ENCODE peak calls at places on chromosomes 13 and 19, in six cellular contexts. One of them, this sample, is unnamed.
A peak's percentile ranks its signal among the peaks of the same experiment; 100 is the strongest.

GRCh38 chr13:79448413-79448812 is 32.5 kb upstream of the NDFIP2 start:
- DNase-seq in IMR-90: peak; percentile 20
- DNase-seq in tibial nerve: no peak
- DNase-seq in brain microvascular endothelial cell: no peak
- DNase-seq in psoas muscle: no peak
- DNase-seq in esophagus squamous epithelium: no peak
- DNase-seq in this sample: no peak

GRCh38 chr19:32407004-32407992 is 1.7 kb downstream of the DPY19L3 start:
- DNase-seq in IMR-90: peak; percentile 37
- DNase-seq in esophagus squamous epithelium: no peak
- DNase-seq in tibial nerve: no peak
- DNase-seq in brain microvascular endothelial cell: peak; percentile 12
- DNase-seq in psoas muscle: peak; percentile 37
- DNase-seq in this sample: no peak

GRCh38 chr19:54190942-54191670 is at the start of gene TSEN34:
- DNase-seq in esophagus squamous epithelium: no peak
- DNase-seq in psoas muscle: peak; percentile 86
- DNase-seq in brain microvascular endothelial cell: peak; percentile 64
- DNase-seq in IMR-90: peak; percentile 75
- DNase-seq in tibial nerve: peak; percentile 76
- DNase-seq in this sample: peak; percentile 79

GRCh38 chr13:101978546-101979315 is 423.1 kb downstream of the FGF14 start:
- DNase-seq in IMR-90: no peak
- DNase-seq in psoas muscle: no peak
- DNase-seq in brain microvascular endothelial cell: no peak
- DNase-seq in tibial nerve: no peak
- DNase-seq in esophagus squamous epithelium: no peak
- DNase-seq in this sample: no peak

GRCh38 chr13:46761174-46761573 is 35.8 kb downstream of the ESD start:
- DNase-seq in esophagus squamous epithelium: no peak
- DNase-seq in psoas muscle: no peak
- DNase-seq in brain microvascular endothelial cell: no peak
- DNase-seq in tibial nerve: no peak
- DNase-seq in IMR-90: no peak
- DNase-seq in this sample: no peak

GRCh38 chr13:76527041-76527440 is 359.2 kb downstream of the KCTD12 start:
- DNase-seq in tibial nerve: no peak
- DNase-seq in brain microvascular endothelial cell: no peak
- DNase-seq in esophagus squamous epithelium: no peak
- DNase-seq in psoas muscle: no peak
- DNase-seq in IMR-90: peak; percentile 0
- DNase-seq in this sample: no peak

GRCh38 chr19:409515-410242 is 732 bp upstream of the C2CD4C start:
- DNase-seq in IMR-90: no peak
- DNase-seq in brain microvascular endothelial cell: no peak
- DNase-seq in psoas muscle: no peak
- DNase-seq in esophagus squamous epithelium: no peak
- DNase-seq in tibial nerve: peak; percentile 8
- DNase-seq in this sample: no peak

GRCh38 chr13:114194853-114195252 is 15.8 kb downstream of the CFAP97D2 start:
- DNase-seq in IMR-90: no peak
- DNase-seq in brain microvascular endothelial cell: no peak
- DNase-seq in tibial nerve: no peak
- DNase-seq in esophagus squamous epithelium: no peak
- DNase-seq in psoas muscle: no peak
- DNase-seq in this sample: no peak

GRCh38 chr19:10687518-10688288 is 13.5 kb upstream of the QTRT1 start:
- DNase-seq in tibial nerve: no peak
- DNase-seq in brain microvascular endothelial cell: no peak
- DNase-seq in esophagus squamous epithelium: no peak
- DNase-seq in IMR-90: no peak
- DNase-seq in psoas muscle: no peak
- DNase-seq in this sample: no peak

GRCh38 chr19:7650148-7650547 is 13.2 kb downstream of the STXBP2 start:
- DNase-seq in tibial nerve: no peak
- DNase-seq in IMR-90: no peak
- DNase-seq in brain microvascular endothelial cell: no peak
- DNase-seq in esophagus squamous epithelium: no peak
- DNase-seq in psoas muscle: no peak
- DNase-seq in this sample: no peak

GRCh38 chr13:39493966-39494365 is 109.0 kb downstream of the LHFPL6 start:
- DNase-seq in brain microvascular endothelial cell: no peak
- DNase-seq in tibial nerve: no peak
- DNase-seq in IMR-90: no peak
- DNase-seq in psoas muscle: no peak
- DNase-seq in esophagus squamous epithelium: no peak
- DNase-seq in this sample: no peak

GRCh38 chr13:82096256-82096655 is 1755.3 kb upstream of the SPRY2 start:
- DNase-seq in psoas muscle: no peak
- DNase-seq in brain microvascular endothelial cell: no peak
- DNase-seq in IMR-90: no peak
- DNase-seq in tibial nerve: no peak
- DNase-seq in esophagus squamous epithelium: no peak
- DNase-seq in this sample: no peak

GRCh38 chr19:7595466-7596133 is at the start of gene CAMSAP3:
- DNase-seq in esophagus squamous epithelium: no peak
- DNase-seq in tibial nerve: no peak
- DNase-seq in psoas muscle: no peak
- DNase-seq in brain microvascular endothelial cell: no peak
- DNase-seq in IMR-90: no peak
- DNase-seq in this sample: peak; percentile 62

GRCh38 chr13:105616313-105617075 is 919.0 kb downstream of the EFNB2 start:
- DNase-seq in esophagus squamous epithelium: no peak
- DNase-seq in brain microvascular endothelial cell: no peak
- DNase-seq in IMR-90: peak; percentile 5
- DNase-seq in tibial nerve: no peak
- DNase-seq in psoas muscle: no peak
- DNase-seq in this sample: no peak

GRCh38 chr13:77810430-77810829 is 108.2 kb downstream of the EDNRB start:
- DNase-seq in IMR-90: peak; percentile 34
- DNase-seq in esophagus squamous epithelium: no peak
- DNase-seq in psoas muscle: no peak
- DNase-seq in brain microvascular endothelial cell: no peak
- DNase-seq in tibial nerve: no peak
- DNase-seq in this sample: no peak

GRCh38 chr13:43473437-43473836 is 313.3 kb downstream of the ENOX1 start:
- DNase-seq in brain microvascular endothelial cell: no peak
- DNase-seq in IMR-90: no peak
- DNase-seq in tibial nerve: no peak
- DNase-seq in psoas muscle: no peak
- DNase-seq in esophagus squamous epithelium: no peak
- DNase-seq in this sample: no peak

GRCh38 chr19:29634731-29635130 is 28.6 kb downstream of the POP4 start:
- DNase-seq in IMR-90: no peak
- DNase-seq in tibial nerve: no peak
- DNase-seq in esophagus squamous epithelium: no peak
- DNase-seq in brain microvascular endothelial cell: no peak
- DNase-seq in psoas muscle: no peak
- DNase-seq in this sample: no peak

GRCh38 chr13:27592865-27593264 is 27.5 kb downstream of the LNX2 start:
- DNase-seq in brain microvascular endothelial cell: no peak
- DNase-seq in psoas muscle: no peak
- DNase-seq in tibial nerve: no peak
- DNase-seq in esophagus squamous epithelium: no peak
- DNase-seq in IMR-90: no peak
- DNase-seq in this sample: no peak

GRCh38 chr13:35714588-35714987 is 238.1 kb upstream of the MAB21L1 start:
- DNase-seq in psoas muscle: peak; percentile 36
- DNase-seq in esophagus squamous epithelium: no peak
- DNase-seq in tibial nerve: no peak
- DNase-seq in brain microvascular endothelial cell: no peak
- DNase-seq in IMR-90: no peak
- DNase-seq in this sample: no peak

GRCh38 chr13:49652691-49653305 is 24.5 kb downstream of the ARL11 start:
- DNase-seq in psoas muscle: peak; percentile 27
- DNase-seq in IMR-90: peak; percentile 10
- DNase-seq in brain microvascular endothelial cell: no peak
- DNase-seq in tibial nerve: no peak
- DNase-seq in esophagus squamous epithelium: no peak
- DNase-seq in this sample: no peak

DNA sequence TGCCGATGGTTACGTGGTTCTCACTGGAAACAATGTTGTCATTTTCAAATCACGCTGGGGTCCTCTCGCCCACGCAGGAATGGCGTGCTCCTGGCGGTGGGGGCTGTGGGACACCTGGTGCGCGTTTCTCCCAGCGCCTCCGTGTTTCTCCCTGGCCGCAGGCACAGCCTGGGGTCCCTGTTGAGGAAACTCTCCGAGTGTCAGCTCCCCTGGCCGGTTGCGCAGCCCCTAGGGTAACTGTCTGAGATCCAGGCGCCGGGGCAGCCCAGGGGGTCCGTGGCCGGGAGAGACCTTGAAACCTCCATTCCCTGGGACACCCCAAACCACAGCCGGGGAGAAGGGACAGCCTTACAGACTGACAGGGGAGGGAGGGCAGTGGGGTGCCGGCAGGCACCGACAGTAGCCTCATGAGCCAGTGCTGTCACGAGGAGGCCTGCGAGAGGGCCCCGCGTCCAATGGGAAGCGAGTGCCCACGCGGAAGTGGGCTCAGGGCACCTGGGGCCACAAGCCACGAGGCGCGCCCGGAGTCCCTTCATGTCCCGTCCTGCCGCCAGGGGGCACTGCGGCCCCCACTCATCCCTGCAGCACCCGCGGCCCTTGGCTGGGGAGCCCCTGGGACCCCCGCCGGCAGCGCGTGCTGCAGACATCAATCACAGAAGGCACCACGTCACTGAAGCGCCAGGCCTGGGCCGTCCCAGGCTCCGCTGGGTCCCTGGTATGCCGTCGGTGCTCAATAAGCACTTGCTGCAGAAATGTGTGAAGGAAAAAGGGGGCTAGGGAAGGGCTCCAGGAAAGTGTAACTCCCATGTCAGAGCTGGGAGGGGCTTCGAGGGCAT is 9.5 kb downstream of the ADAMTSL5 start:
- DNase-seq in tibial nerve: no peak
- DNase-seq in brain microvascular endothelial cell: peak; percentile 14
- DNase-seq in IMR-90: peak; percentile 32
- DNase-seq in psoas muscle: peak; percentile 66
- DNase-seq in esophagus squamous epithelium: no peak
- DNase-seq in this sample: peak; percentile 51
- H3K4me3 ChIP-seq in tibial nerve: no peak overlapping the region
- H3K4me3 ChIP-seq in brain microvascular endothelial cell: no peak overlapping the region
- H3K4me3 ChIP-seq in IMR-90: no peak overlapping the region
- H3K4me3 ChIP-seq in psoas muscle: peak overlapping the region; percentile 51
- H3K4me3 ChIP-seq in esophagus squamous epithelium: no peak overlapping the region
- H3K4me3 ChIP-seq in this sample: no peak overlapping the region

GRCh38 chr13:26445092-26445491 is 112.4 kb upstream of the WASF3 start:
- DNase-seq in psoas muscle: no peak
- DNase-seq in IMR-90: no peak
- DNase-seq in tibial nerve: no peak
- DNase-seq in brain microvascular endothelial cell: no peak
- DNase-seq in esophagus squamous epithelium: no peak
- DNase-seq in this sample: no peak

GRCh38 chr13:26446751-26447150 is 110.7 kb upstream of the WASF3 start:
- DNase-seq in esophagus squamous epithelium: no peak
- DNase-seq in IMR-90: no peak
- DNase-seq in psoas muscle: no peak
- DNase-seq in brain microvascular endothelial cell: no peak
- DNase-seq in tibial nerve: no peak
- DNase-seq in this sample: no peak

GRCh38 chr13:26449063-26449848 is 108.2 kb upstream of the WASF3 start:
- DNase-seq in brain microvascular endothelial cell: no peak
- DNase-seq in IMR-90: peak; percentile 7
- DNase-seq in psoas muscle: no peak
- DNase-seq in tibial nerve: no peak
- DNase-seq in esophagus squamous epithelium: no peak
- DNase-seq in this sample: no peak
- TF ChIP-seq CTCF in brain microvascular endothelial cell: no peak
- TF ChIP-seq CTCF in IMR-90: no peak
- TF ChIP-seq CTCF in psoas muscle: no peak
- TF ChIP-seq CTCF in tibial nerve: no peak
- TF ChIP-seq CTCF in esophagus squamous epithelium: no peak
- TF ChIP-seq CTCF in this sample: no peak

DNA sequence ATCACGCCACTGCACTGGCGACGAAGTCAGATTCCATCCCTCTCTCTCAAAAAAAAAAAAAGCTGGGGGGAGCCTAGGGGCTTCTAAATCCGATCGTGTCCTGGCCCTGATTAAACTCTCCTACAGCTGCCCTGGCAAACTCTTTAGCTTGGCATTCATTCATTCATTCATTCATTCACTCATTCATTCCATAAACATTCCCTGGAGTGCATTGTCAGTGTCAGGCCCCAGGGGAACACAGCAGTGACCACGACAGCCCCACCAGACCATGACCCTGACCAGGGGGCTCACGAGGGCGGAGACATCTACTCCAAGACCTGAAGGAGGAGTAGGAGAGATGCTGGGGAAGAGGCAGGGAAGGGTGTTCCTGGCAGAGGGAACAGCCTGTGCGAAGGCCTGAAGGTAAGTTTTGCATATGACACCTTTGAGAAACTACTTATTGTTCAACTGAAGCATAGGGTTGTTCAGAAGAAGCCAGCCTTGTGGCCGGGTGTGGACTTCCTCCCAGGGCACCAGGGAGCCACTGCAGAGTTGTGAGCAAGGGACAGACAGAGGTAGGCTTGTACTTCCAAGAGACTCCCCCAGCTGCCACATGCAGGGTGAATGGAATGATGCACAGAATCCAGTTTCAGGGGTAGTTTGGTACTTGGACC is 24.5 kb downstream of the CEACAM16 start:
- DNase-seq in tibial nerve: no peak
- DNase-seq in brain microvascular endothelial cell: no peak
- DNase-seq in esophagus squamous epithelium: no peak
- DNase-seq in IMR-90: no peak
- DNase-seq in psoas muscle: no peak
- DNase-seq in this sample: no peak
- H3K27ac ChIP-seq in tibial nerve: no peak overlapping the region
- H3K27ac ChIP-seq in brain microvascular endothelial cell: no peak overlapping the region
- H3K27ac ChIP-seq in esophagus squamous epithelium: peak overlapping the region; percentile 2
- H3K27ac ChIP-seq in IMR-90: no peak overlapping the region
- H3K27ac ChIP-seq in psoas muscle: no peak overlapping the region
- H3K27ac ChIP-seq in this sample: no peak overlapping the region

GRCh38 chr13:73622375-73622774 is 511.8 kb downstream of the KLF12 start:
- DNase-seq in brain microvascular endothelial cell: no peak
- DNase-seq in IMR-90: no peak
- DNase-seq in psoas muscle: no peak
- DNase-seq in esophagus squamous epithelium: no peak
- DNase-seq in tibial nerve: no peak
- DNase-seq in this sample: no peak

GRCh38 chr13:73623281-73623680 is 510.9 kb downstream of the KLF12 start:
- DNase-seq in brain microvascular endothelial cell: no peak
- DNase-seq in tibial nerve: no peak
- DNase-seq in IMR-90: no peak
- DNase-seq in esophagus squamous epithelium: no peak
- DNase-seq in psoas muscle: no peak
- DNase-seq in this sample: no peak

DNA sequence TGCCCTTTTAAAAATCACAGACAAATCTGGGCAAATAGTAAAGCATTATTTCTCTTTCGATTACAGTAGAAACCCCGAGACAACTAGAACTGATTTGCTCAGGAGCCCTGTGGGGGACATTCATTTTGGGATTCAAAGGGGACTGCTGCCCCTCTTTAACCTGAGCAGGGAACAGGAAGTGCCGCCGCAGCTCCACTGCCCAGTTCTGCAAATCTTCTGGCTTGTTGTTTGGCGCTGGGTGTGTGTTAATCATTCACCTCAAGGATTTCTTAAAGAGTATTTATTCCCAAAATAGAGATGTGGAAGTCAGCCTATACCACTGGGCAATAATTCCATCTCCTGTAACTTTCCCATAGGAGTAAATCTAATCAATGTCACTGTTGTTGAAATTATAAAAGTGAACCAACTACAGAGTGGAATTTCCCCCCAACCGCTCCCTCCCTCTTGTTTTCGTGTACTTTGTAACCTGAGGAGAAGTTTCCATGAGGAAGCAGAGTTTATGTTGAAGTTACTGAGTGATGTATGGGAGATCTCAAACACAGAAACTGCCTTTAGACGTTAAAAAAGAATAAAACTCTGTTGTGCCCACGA is 515.8 kb downstream of the KLF12 start:
- DNase-seq in brain microvascular endothelial cell: no peak
- DNase-seq in tibial nerve: no peak
- DNase-seq in esophagus squamous epithelium: no peak
- DNase-seq in IMR-90: no peak
- DNase-seq in psoas muscle: no peak
- DNase-seq in this sample: no peak
- H3K4me3 ChIP-seq in brain microvascular endothelial cell: no peak overlapping the region
- H3K4me3 ChIP-seq in tibial nerve: no peak overlapping the region
- H3K4me3 ChIP-seq in esophagus squamous epithelium: no peak overlapping the region
- H3K4me3 ChIP-seq in IMR-90: no peak overlapping the region
- H3K4me3 ChIP-seq in psoas muscle: no peak overlapping the region
- H3K4me3 ChIP-seq in this sample: no peak overlapping the region